ENCODE peak calls at places on chromosomes 4 and X, in seven cellular contexts. O, Q, I, N, G, P and J are unnamed samples.
A peak's percentile ranks its signal among the peaks of the same experiment; 100 is the strongest.

GRCh38 chr4:176534566-176534965 is 214.8 kb downstream of the SPCS3 start:
- DNase-seq in P (peak; percentile 66), O (no peak), G (no peak), Q (peak; percentile 91), I (no peak), N (no peak), J (no peak)

GRCh38 chrX:26908218-26908617 is 554.9 kb downstream of the PPP4R3C start:
- DNase-seq in P (no peak), I (no peak), N (no peak), Q (no peak), G (no peak), O (no peak), J (no peak)

GRCh38 chr4:106676173-106676921 is 307.8 kb upstream of the GIMD1 start:
- DNase-seq in N (no peak), G (no peak), I (no peak), Q (no peak), O (no peak), P (no peak), J (no peak)

GRCh38 chrX:116272881-116273280 is 102.3 kb downstream of the AGTR2 start:
- DNase-seq in I (no peak), O (no peak), G (no peak), N (no peak), P (peak; percentile 51), Q (no peak), J (no peak)

GRCh38 chr4:151472711-151473110 is 63.7 kb downstream of the FHIP1A start:
- DNase-seq in I (no peak), N (no peak), O (no peak), G (no peak), Q (no peak), P (no peak), J (no peak)

GRCh38 chr4:113952452-113953029 is 26.9 kb downstream of the ARSJ start:
- DNase-seq in G (no peak), N (peak; percentile 22), P (peak; percentile 74), Q (peak; percentile 54), I (peak; percentile 16), O (peak; percentile 63), J (peak; percentile 14)

GRCh38 chr4:48963042-48963679 is 22.9 kb upstream of the CWH43 start:
- DNase-seq in N (peak; percentile 60), I (peak; percentile 80), O (peak; percentile 87), P (peak; percentile 88), G (peak; percentile 63), Q (peak; percentile 79), J (peak; percentile 80)

GRCh38 chr4:139297001-139297410 is 4.3 kb upstream of the NAA15 start:
- DNase-seq in G (no peak), O (no peak), P (peak; percentile 29), I (no peak), Q (peak; percentile 56), N (no peak), J (no peak)

GRCh38 chrX:11531226-11531625 is 134.5 kb downstream of the ARHGAP6 start:
- DNase-seq in I (no peak), Q (peak; percentile 3), O (no peak), P (peak; percentile 53), N (no peak), G (no peak), J (no peak)

GRCh38 chr4:175657571-175657970 is 154.5 kb downstream of the GPM6A start:
- DNase-seq in P (peak; percentile 51), I (no peak), O (no peak), Q (no peak), G (no peak), N (no peak), J (no peak)

GRCh38 chr4:121156822-121157769 is 7.0 kb downstream of the TNIP3 start:
- DNase-seq in I (peak; percentile 7), P (peak; percentile 11), O (peak; percentile 63), Q (peak; percentile 36), G (peak; percentile 67), N (peak; percentile 39), J (peak; percentile 41)

GRCh38 chrX:51332188-51332942 is at the start of gene NUDT10:
- DNase-seq in G (peak; percentile 43), O (peak; percentile 86), I (peak; percentile 17), N (peak; percentile 81), Q (peak; percentile 58), P (no peak), J (peak; percentile 68)

GRCh38 chr4:158538176-158538575 is 16.5 kb downstream of the RXFP1 start:
- DNase-seq in I (no peak), Q (peak; percentile 90), O (no peak), P (no peak), G (no peak), N (no peak), J (no peak)

GRCh38 chr4:161952382-161952781 is 211.4 kb downstream of the FSTL5 start:
- DNase-seq in Q (no peak), O (no peak), N (no peak), P (peak; percentile 40), G (no peak), I (no peak), J (no peak)

GRCh38 chr4:55437356-55437796 is 41.6 kb downstream of the TMEM165 start:
- DNase-seq in G (no peak), I (no peak), N (no peak), Q (peak; percentile 61), P (peak; percentile 56), O (no peak), J (peak; percentile 49)

GRCh38 chrX:122220644-122221373 is 963.3 kb upstream of the GRIA3 start:
- DNase-seq in Q (no peak), G (no peak), I (no peak), P (no peak), O (no peak), N (no peak), J (no peak)

GRCh38 chrX:110683925-110684324 is 111.7 kb downstream of the CHRDL1 start:
- DNase-seq in O (no peak), Q (no peak), N (no peak), P (no peak), G (no peak), I (no peak), J (no peak)

GRCh38 chr4:154506253-154506652 is 14.7 kb upstream of the DCHS2 start:
- DNase-seq in P (peak; percentile 45), N (peak; percentile 12), G (no peak), I (no peak), O (peak; percentile 59), Q (peak; percentile 9), J (no peak)

GRCh38 chrX:152884171-152884570 is 13.7 kb upstream of the ZNF185 start:
- DNase-seq in I (no peak), O (no peak), G (no peak), P (no peak), N (no peak), Q (no peak), J (no peak)
- H3K27me3 ChIP-seq in I (no peaks in the 10 kb centered on the region), O (no peaks in the 10 kb centered on the region), G (no peaks in the 10 kb centered on the region), P (no peaks in the 10 kb centered on the region), N (peaks cover 59% of the 10 kb centered on the region), Q (no peaks in the 10 kb centered on the region), J (peaks cover 16% of the 10 kb centered on the region)

DNA sequence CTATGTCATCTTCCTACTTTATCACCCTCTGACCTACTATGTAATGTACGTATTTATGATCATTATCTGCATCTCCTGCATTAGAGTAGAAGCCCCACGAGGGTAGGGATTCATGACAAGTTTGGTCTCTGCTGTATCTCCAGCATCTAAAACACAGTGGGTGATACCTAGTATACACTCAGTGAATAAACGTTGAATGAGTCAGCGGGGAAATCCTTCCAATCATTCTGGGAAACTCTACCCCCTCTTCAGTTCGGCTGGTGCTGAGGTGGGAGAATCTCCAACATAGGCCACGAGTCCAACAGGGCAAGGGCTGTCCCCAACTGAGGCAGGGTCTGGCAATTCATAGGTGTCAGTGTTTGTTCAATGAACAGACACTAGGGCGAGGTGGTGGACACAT is 74.4 kb upstream of the EFNB1 start:
- DNase-seq in O (no peak), Q (no peak), P (no peak), N (no peak), G (no peak), I (no peak), J (no peak)
- TF ChIP-seq CTCF in O (no peak), Q (no peak), P (no peak), N (no peak), G (no peak), I (no peak), J (no peak)

GRCh38 chrX:134571831-134572230 is 86.4 kb downstream of the PLAC1 start:
- DNase-seq in O (no peak), I (no peak), N (no peak), Q (no peak), P (no peak), G (no peak), J (no peak)
- H3K27me3 ChIP-seq in O (no peaks in the 10 kb centered on the region), I (no peaks in the 10 kb centered on the region), N (no peaks in the 10 kb centered on the region), Q (no peaks in the 10 kb centered on the region), P (no peaks in the 10 kb centered on the region), G (no peaks in the 10 kb centered on the region), J (peaks cover 5% of the 10 kb centered on the region)

GRCh38 chr4:7652451-7652871 is 217.7 kb upstream of the PSAPL1 start:
- DNase-seq in I (no peak), Q (peak; percentile 64), O (no peak), P (no peak), N (no peak), G (peak; percentile 43), J (no peak)

GRCh38 chr4:7654550-7655266 is 220.0 kb upstream of the PSAPL1 start:
- DNase-seq in O (no peak), N (no peak), P (no peak), I (no peak), Q (no peak), G (peak; percentile 49), J (no peak)

GRCh38 chr4:7655267-7655548 is 220.5 kb upstream of the PSAPL1 start:
- DNase-seq in P (no peak), G (no peak), Q (no peak), N (no peak), I (no peak), O (no peak), J (no peak)

GRCh38 chr4:7652906-7653305 is 218.2 kb upstream of the PSAPL1 start:
- DNase-seq in P (no peak), G (peak; percentile 34), O (no peak), N (no peak), I (no peak), Q (no peak), J (no peak)

DNA sequence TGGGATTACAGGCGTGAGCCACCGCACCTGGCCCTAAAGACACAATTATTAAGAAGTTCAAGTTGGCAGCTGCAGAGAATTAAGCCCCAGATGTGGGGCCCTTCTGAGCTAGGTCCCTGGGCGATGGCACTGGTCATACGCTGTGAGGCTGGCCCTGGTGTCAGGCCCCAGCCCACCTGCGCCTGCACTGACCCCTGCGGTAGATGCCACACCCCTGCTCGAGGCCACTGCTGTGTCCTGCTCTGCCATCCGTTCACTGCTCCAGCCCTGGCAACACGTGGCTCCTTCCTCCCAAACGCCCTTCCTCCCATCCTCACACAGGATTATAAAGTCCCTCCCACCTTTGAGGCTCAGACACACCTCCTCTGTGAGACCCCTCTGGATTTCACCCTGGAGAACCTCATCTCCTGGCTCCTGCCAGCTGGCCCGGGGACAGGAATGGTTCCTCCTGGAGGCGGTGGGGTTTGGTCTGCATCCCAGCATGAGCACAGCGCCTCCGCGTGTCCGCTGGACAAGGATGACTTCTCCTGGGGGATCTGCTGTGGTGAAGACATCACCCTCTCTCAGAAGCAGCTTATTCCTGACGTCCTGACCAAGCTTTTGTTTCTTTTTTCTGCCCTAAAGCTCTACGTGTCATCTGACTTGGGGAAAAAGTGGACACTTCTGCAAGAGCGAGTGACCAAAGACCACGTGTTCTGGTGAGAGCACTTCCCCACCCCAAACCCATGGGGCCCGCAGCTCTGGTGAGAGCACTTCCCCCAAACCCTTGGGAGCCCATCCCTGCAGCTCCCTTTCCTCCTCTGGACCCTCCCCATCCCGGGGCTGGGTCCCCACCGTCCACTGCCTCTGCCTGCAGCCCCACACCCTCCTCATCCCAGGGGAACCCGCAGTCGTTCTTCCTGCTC is 219.0 kb upstream of the PSAPL1 start:
- DNase-seq in O (no peak), I (no peak), N (no peak), G (peak; percentile 55), Q (peak; percentile 44), P (no peak), J (no peak)
- TF ChIP-seq CTCF in O (peak; percentile 44), I (no peak), N (no peak), G (no peak), Q (no peak), P (no peak), J (no peak)

GRCh38 chrX:134548844-134549205 is 88.9 kb downstream of the HPRT1 start:
- DNase-seq in Q (no peak), O (peak; percentile 34), N (peak; percentile 39), I (no peak), G (no peak), P (no peak), J (no peak)
- H3K27me3 ChIP-seq in Q (no peaks in the 10 kb centered on the region), O (peaks cover 62% of the 10 kb centered on the region), N (no peaks in the 10 kb centered on the region), I (peaks cover 27% of the 10 kb centered on the region), G (peaks cover 29% of the 10 kb centered on the region), P (no peaks in the 10 kb centered on the region), J (peaks cover 53% of the 10 kb centered on the region)